ENCODE peak calls at places on chromosomes 2 and 18, in seven cellular contexts. C is IMR-90, Q is aorta, B is right atrium auricular region, I is tibial nerve, H is trophoblast cell, Y is kidney. O is an unnamed sample. For H3K9me3 and H3K4me1, the result is how much of the 10 kb centered on the place peaks cover.

GRCh38 chr2:148391324-148391723 is 253.2 kb upstream of the EPC2 start:
- DNase-seq in C (peak), Q (no peak), B (no peak), I (no peak), H (peak), Y (no peak), O (no peak)

GRCh38 chr2:103401621-103402020 is 639.8 kb downstream of the TMEM182 start:
- DNase-seq in C (no peak), Q (no peak), B (peak), I (no peak), H (peak), Y (no peak), O (no peak)

GRCh38 chr2:173122936-173123335 is 47.3 kb downstream of the MAP3K20 start:
- DNase-seq in C (peak), Q (no peak), B (no peak), I (no peak), H (no peak), Y (no peak), O (no peak)

GRCh38 chr18:657311-657997 is at the start of gene TYMS:
- DNase-seq in C (peak), Q (peak), B (no peak), I (no peak), H (peak), Y (peak), O (peak)

GRCh38 chr2:30629866-30630265 is 177.4 kb downstream of the CAPN13 start:
- DNase-seq in C (peak), Q (no peak), B (no peak), I (no peak), H (peak), Y (no peak), O (no peak)

GRCh38 chr2:14401838-14402237 is 230.7 kb upstream of the LRATD1 start:
- DNase-seq in C (no peak), Q (no peak), B (no peak), I (no peak), H (no peak), Y (no peak), O (no peak)

GRCh38 chr2:119222863-119223520 is 642 bp upstream of the STEAP3 start:
- DNase-seq in C (no peak), Q (no peak), B (no peak), I (no peak), H (no peak), Y (no peak), O (no peak)

GRCh38 chr18:75005622-75006021 is 203.3 kb downstream of the PTGR3 start:
- DNase-seq in C (peak), Q (no peak), B (no peak), I (no peak), H (no peak), Y (no peak), O (no peak)

GRCh38 chr2:112876971-112877361 is 34.0 kb upstream of the IL37 start:
- DNase-seq in C (peak), Q (no peak), B (no peak), I (no peak), H (no peak), Y (no peak), O (no peak)

GRCh38 chr2:241804326-241805276 is 4.4 kb upstream of the NEU4 start:
- DNase-seq in C (no peak), Q (peak), B (no peak), I (peak), H (no peak), Y (peak), O (no peak)

GRCh38 chr2:177010134-177010533 is 202.5 kb upstream of the HNRNPA3 start:
- DNase-seq in C (no peak), Q (no peak), B (no peak), I (no peak), H (no peak), Y (no peak), O (no peak)

DNA sequence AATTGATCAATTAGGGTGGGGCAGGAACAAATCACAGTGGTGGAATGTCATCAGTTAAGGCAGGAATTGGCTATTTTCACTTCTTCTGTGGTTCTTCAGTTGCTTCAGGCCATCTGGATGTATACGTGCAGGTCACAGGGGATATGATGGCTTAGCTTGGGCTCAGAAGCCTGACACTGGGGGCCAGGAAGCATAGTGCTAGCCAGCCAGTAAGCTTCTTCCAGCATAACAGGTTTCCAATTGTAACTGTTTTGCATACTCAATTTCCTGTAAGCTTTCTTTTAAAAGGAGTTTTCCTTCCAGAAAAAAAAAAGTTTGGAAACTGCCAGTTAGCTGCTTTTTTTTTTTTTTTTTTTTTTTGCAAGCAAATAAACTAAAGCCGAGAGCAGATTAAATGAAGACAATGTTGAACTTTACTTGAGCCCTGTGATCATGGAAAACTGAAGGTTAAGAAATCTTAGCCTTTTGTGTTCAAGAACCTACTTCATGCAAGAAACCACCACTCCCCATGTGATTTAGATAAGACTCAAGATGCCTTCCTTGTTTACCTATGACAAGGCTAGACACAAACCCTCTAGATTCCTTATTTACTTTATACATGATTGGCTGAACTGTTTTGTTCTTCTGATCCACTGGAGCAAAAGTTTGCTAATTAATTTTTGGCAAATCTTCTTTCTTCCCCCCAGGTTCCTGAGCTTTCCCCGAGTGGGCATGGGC is 126.9 kb upstream of the LINC00305 start:
- DNase-seq in C (no peak), Q (no peak), B (no peak), I (no peak), H (no peak), Y (no peak), O (no peak)
- H3K9me3 ChIP-seq in C (under half), Q (under half), B (under half), I (under half), H (under half), Y (under half), O (under half)

DNA sequence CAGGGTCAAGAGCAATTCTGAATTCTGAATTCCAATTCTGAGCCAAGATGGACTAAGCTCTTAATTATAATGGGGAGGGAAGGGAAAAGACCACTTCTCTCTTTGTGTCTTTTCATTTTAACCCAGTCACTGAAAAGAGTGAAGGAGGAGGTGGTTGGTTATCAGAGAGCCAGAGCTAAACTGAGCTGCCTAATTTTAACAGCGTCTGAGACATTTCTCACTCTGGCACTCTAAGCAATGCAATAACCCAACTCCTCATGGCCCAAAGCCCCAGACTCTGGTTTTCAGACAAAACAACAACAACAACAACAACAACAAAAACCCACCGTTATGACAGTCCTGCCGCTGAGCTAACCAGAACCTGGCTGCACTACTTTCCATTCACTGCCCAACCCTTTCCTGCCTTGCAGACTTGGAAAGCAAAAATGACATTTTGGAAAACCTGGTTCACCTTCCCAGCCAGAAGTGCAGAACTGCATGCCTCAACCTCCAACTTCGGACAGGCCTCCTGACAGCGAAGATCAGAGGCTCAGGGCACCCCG is 1.0 kb downstream of the CHST10 start:
- DNase-seq in C (no peak), Q (no peak), B (no peak), I (no peak), H (no peak), Y (no peak), O (no peak)
- H3K4me1 ChIP-seq in C (under half), Q (under half), B (under half), I (under half), H (under half), Y (under half), O (under half)

GRCh38 chr18:43680096-43680495 is 402.8 kb upstream of the SYT4 start:
- DNase-seq in C (no peak), Q (no peak), B (no peak), I (no peak), H (no peak), Y (no peak), O (no peak)
- H3K9me3 ChIP-seq in C (under half), Q (under half), B (under half), I (under half), H (under half), Y (under half), O (under half)

GRCh38 chr2:239442192-239442591 is 41.4 kb upstream of the HDAC4 start:
- DNase-seq in C (no peak), Q (no peak), B (no peak), I (no peak), H (no peak), Y (no peak), O (no peak)

GRCh38 chr2:239444626-239445625 is 44.1 kb upstream of the HDAC4 start:
- DNase-seq in C (no peak), Q (no peak), B (peak), I (peak), H (no peak), Y (peak), O (no peak)

GRCh38 chr2:239443102-239443620 is 42.3 kb upstream of the HDAC4 start:
- DNase-seq in C (no peak), Q (no peak), B (no peak), I (no peak), H (no peak), Y (peak), O (no peak)

GRCh38 chr2:239443666-239444567 is 43.1 kb upstream of the HDAC4 start:
- DNase-seq in C (peak), Q (no peak), B (peak), I (no peak), H (peak), Y (peak), O (no peak)

GRCh38 chr2:239445771-239446524 is 45.1 kb upstream of the HDAC4 start:
- DNase-seq in C (no peak), Q (no peak), B (peak), I (no peak), H (no peak), Y (peak), O (no peak)
- H3K4me1 ChIP-seq in C (under half), Q (under half), B (under half), I (under half), H (under half), Y (under half), O (under half)